ENCODE peak calls at places on chromosome 17, in six cellular contexts. J is GM13977; O is CD8-positive, alpha-beta memory T cell; B is SK-N-DZ; K is amniotic stem cell; W is hepatic stellate cell. E is an unnamed sample.
A peak's percentile ranks its signal among the peaks of the same experiment; 100 is the strongest.

GRCh38 chr17:17913695-17914332 is 58.4 kb downstream of the TOM1L2 start:
- DNase-seq in J (no peak), O (no peak), B (peak; percentile 78), K (peak; percentile 74), W (peak; percentile 89), E (no peak)

GRCh38 chr17:77141846-77142449 is 1.2 kb downstream of the SEC14L1 start:
- DNase-seq in J (no peak), O (no peak), B (no peak), K (no peak), W (no peak), E (no peak)

GRCh38 chr17:69574257-69575197 is 160.0 kb downstream of the MAP2K6 start:
- DNase-seq in J (no peak), O (no peak), B (no peak), K (no peak), W (no peak), E (no peak)

GRCh38 chr17:80034977-80035686 is 540 bp downstream of the TBC1D16 start:
- DNase-seq in J (peak; percentile 67), O (peak; percentile 39), B (no peak), K (no peak), W (peak; percentile 52), E (peak; percentile 61)

GRCh38 chr17:46020023-46020735 is 21.1 kb downstream of the STH start:
- DNase-seq in J (peak; percentile 56), O (peak; percentile 44), B (no peak), K (no peak), W (no peak), E (peak; percentile 88)

GRCh38 chr17:44904001-44904984 is 5.0 kb upstream of the EFTUD2 start:
- DNase-seq in J (no peak), O (no peak), B (no peak), K (no peak), W (no peak), E (no peak)

GRCh38 chr17:55726440-55726839 is 3.8 kb upstream of the TMEM100 start:
- DNase-seq in J (no peak), O (no peak), B (no peak), K (peak; percentile 82), W (peak; percentile 49), E (no peak)

GRCh38 chr17:75921596-75921995 is 16.9 kb upstream of the MRPL38 start:
- DNase-seq in J (no peak), O (no peak), B (no peak), K (no peak), W (no peak), E (no peak)

GRCh38 chr17:75516619-75517276 is 420 bp downstream of the TSEN54 start:
- DNase-seq in J (no peak), O (no peak), B (peak; percentile 65), K (no peak), W (peak; percentile 58), E (peak; percentile 41)

E was measured in immature natural killer cell.